ENCODE peak calls at places on chromosomes 7 and 10, in five cellular contexts. P is prostate gland, R is fibroblast of lung, F is HL-60, J is cardiac fibroblast. Q is an unnamed sample.

GRCh38 chr7:93972029-93972725 is 32.0 kb downstream of the BET1 start:
- DNase-seq in P (no peak), R (no peak), F (no peak), J (no peak), Q (no peak)

GRCh38 chr10:26721561-26721960 is 24.1 kb downstream of the PDSS1 start:
- DNase-seq in P (no peak), R (no peak), F (no peak), J (no peak), Q (no peak)

GRCh38 chr10:29379208-29379607 is 90.3 kb downstream of the LYZL1 start:
- DNase-seq in P (no peak), R (no peak), F (no peak), J (no peak), Q (no peak)

GRCh38 chr10:96556003-96556402 is 30.8 kb downstream of the TM9SF3 start:
- DNase-seq in P (no peak), R (peak; percentile 7), F (no peak), J (peak; percentile 20), Q (peak; percentile 34)

GRCh38 chr10:131211965-131212619 is 99.4 kb downstream of the TCERG1L start:
- DNase-seq in P (no peak), R (no peak), F (no peak), J (no peak), Q (no peak)

GRCh38 chr7:159099711-159100231 is 44.9 kb downstream of the VIPR2 start:
- DNase-seq in P (no peak), R (no peak), F (no peak), J (no peak), Q (no peak)

GRCh38 chr7:98568891-98569290 is 48.2 kb upstream of the NPTX2 start:
- DNase-seq in P (no peak), R (no peak), F (no peak), J (peak; percentile 25), Q (no peak)

GRCh38 chr7:140904081-140904480 is 20.6 kb downstream of the BRAF start:
- DNase-seq in P (no peak), R (no peak), F (peak; percentile 33), J (no peak), Q (no peak)

GRCh38 chr7:32163911-32164310 is 93.7 kb upstream of the PDE1C start:
- DNase-seq in P (no peak), R (peak; percentile 77), F (no peak), J (peak; percentile 23), Q (no peak)

GRCh38 chr7:131501422-131501821 is 55.0 kb downstream of the PODXL start:
- DNase-seq in P (no peak), R (peak; percentile 86), F (no peak), J (peak; percentile 48), Q (no peak)

GRCh38 chr10:7264313-7264741 is 146.5 kb downstream of the SFMBT2 start:
- DNase-seq in P (no peak), R (peak; percentile 69), F (no peak), J (peak; percentile 41), Q (no peak)

GRCh38 chr10:112532053-112532658 is 85.1 kb downstream of the VTI1A start:
- DNase-seq in P (no peak), R (no peak), F (no peak), J (no peak), Q (no peak)

GRCh38 chr10:21292763-21293517 is 232.5 kb downstream of the SKIDA1 start:
- DNase-seq in P (peak; percentile 67), R (peak; percentile 99), F (no peak), J (peak; percentile 98), Q (peak; percentile 85)

GRCh38 chr7:67738958-67739357 is 742.3 kb downstream of the TYW1 start:
- DNase-seq in P (peak; percentile 66), R (peak; percentile 9), F (no peak), J (peak; percentile 94), Q (peak; percentile 2)

GRCh38 chr10:77936697-77937567 is 10.4 kb upstream of the DLG5 start:
- DNase-seq in P (no peak), R (no peak), F (peak; percentile 9), J (no peak), Q (no peak)

GRCh38 chr7:76403780-76404494 is 5.6 kb downstream of the SSC4D start:
- DNase-seq in P (no peak), R (no peak), F (peak; percentile 83), J (no peak), Q (no peak)

GRCh38 chr7:129864042-129864441 is 88.7 kb downstream of the UBE2H start:
- DNase-seq in P (peak; percentile 78), R (peak; percentile 81), F (no peak), J (peak; percentile 94), Q (peak; percentile 60)

GRCh38 chr10:123848564-123849457 is 42.8 kb downstream of the CPXM2 start:
- DNase-seq in P (no peak), R (no peak), F (no peak), J (no peak), Q (no peak)

GRCh38 chr10:91684841-91685240 is 52.0 kb upstream of the PPP1R3C start:
- DNase-seq in P (no peak), R (no peak), F (no peak), J (no peak), Q (no peak)

GRCh38 chr10:46289209-46289810 is 2.5 kb downstream of the ANTXRL start:
- DNase-seq in P (no peak), R (no peak), F (no peak), J (no peak), Q (no peak)

GRCh38 chr7:116330961-116331360 is 120.6 kb downstream of the TES start:
- DNase-seq in P (no peak), R (peak; percentile 89), F (no peak), J (peak; percentile 79), Q (no peak)

GRCh38 chr7:147478751-147479150 is 1111.8 kb upstream of the C7orf33 start:
- DNase-seq in P (no peak), R (no peak), F (no peak), J (no peak), Q (no peak)

GRCh38 chr10:86687750-86688149 is 19.4 kb downstream of the LDB3 start:
- DNase-seq in P (no peak), R (peak; percentile 87), F (no peak), J (peak; percentile 77), Q (no peak)

GRCh38 chr10:132111871-132112341 is 46.2 kb downstream of the JAKMIP3 start:
- DNase-seq in P (no peak), R (no peak), F (no peak), J (no peak), Q (no peak)

GRCh38 chr7:18004372-18004771 is 23.3 kb downstream of the PRPS1L1 start:
- DNase-seq in P (no peak), R (peak; percentile 25), F (no peak), J (no peak), Q (no peak)

GRCh38 chr10:26173837-26174236 is 42.7 kb upstream of the GAD2 start:
- DNase-seq in P (no peak), R (no peak), F (no peak), J (no peak), Q (no peak)

GRCh38 chr10:59805043-59805442 is 51.8 kb upstream of the MRLN start:
- DNase-seq in P (peak; percentile 17), R (no peak), F (peak; percentile 32), J (peak; percentile 13), Q (peak; percentile 81)

GRCh38 chr7:104024632-104025031 is 35.2 kb upstream of the RELN start:
- DNase-seq in P (no peak), R (no peak), F (no peak), J (no peak), Q (no peak)

GRCh38 chr10:62384057-62384446 is 9.9 kb downstream of the ZNF365 start:
- DNase-seq in P (no peak), R (peak; percentile 98), F (no peak), J (peak; percentile 15), Q (no peak)

GRCh38 chr10:132225073-132225848 is 38.5 kb downstream of the DPYSL4 start:
- DNase-seq in P (no peak), R (no peak), F (no peak), J (no peak), Q (no peak)

DNA sequence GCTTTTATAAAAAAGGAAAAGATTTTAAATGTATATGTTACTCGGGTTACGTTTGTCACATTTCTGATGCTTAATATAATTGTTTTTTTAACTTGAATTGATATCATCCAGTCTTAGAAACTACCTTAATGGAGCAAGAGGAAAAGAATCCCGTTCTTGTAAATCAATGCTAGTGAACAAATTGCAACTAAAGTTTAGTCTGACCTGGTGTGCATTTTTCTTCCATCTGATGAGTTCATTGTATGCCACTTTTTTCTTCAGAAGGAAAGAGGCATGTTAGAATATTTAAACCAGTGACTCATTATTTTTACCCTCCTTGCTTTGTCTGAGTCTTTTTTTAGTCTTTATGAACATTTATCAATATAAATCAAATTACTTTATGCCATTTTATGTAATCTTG is 34.7 kb downstream of the NET1 start:
- DNase-seq in P (no peak), R (peak; percentile 57), F (no peak), J (no peak), Q (no peak)
- H3K4me3 ChIP-seq in P (peak overlapping the region; percentile 49), R (peak overlapping the region; percentile 68), F (no peak overlapping the region), J (peak overlapping the region; percentile 54), Q (peak overlapping the region; percentile 40)

GRCh38 chr7:152543801-152544200 is 108.0 kb upstream of the KMT2C start:
- DNase-seq in P (no peak), R (no peak), F (no peak), J (no peak), Q (no peak)

GRCh38 chr7:152544971-152545619 is 109.3 kb upstream of the KMT2C start:
- DNase-seq in P (no peak), R (no peak), F (no peak), J (no peak), Q (no peak)

GRCh38 chr7:152541892-152542291 is 106.1 kb upstream of the KMT2C start:
- DNase-seq in P (no peak), R (no peak), F (no peak), J (no peak), Q (no peak)

GRCh38 chr7:152544481-152544927 is 108.7 kb upstream of the KMT2C start:
- DNase-seq in P (no peak), R (no peak), F (no peak), J (no peak), Q (no peak)
- H3K4me3 ChIP-seq in P (no peak overlapping the region), R (no peak overlapping the region), F (no peak overlapping the region), J (no peak overlapping the region), Q (no peak overlapping the region)

GRCh38 chr10:67676208-67676825 is 19.7 kb downstream of the CTNNA3 start:
- DNase-seq in P (no peak), R (no peak), F (no peak), J (no peak), Q (no peak)
- H3K4me3 ChIP-seq in P (no peak overlapping the region), R (no peak overlapping the region), F (no peak overlapping the region), J (no peak overlapping the region), Q (no peak overlapping the region)

GRCh38 chr7:33809218-33809617 is 96.1 kb upstream of the BMPER start:
- DNase-seq in P (no peak), R (no peak), F (no peak), J (peak; percentile 70), Q (no peak)

GRCh38 chr7:33813331-33813730 is 92.0 kb upstream of the BMPER start:
- DNase-seq in P (no peak), R (peak; percentile 82), F (no peak), J (peak; percentile 62), Q (no peak)

GRCh38 chr7:33816106-33816505 is 89.2 kb upstream of the BMPER start:
- DNase-seq in P (no peak), R (no peak), F (no peak), J (no peak), Q (no peak)

GRCh38 chr7:33814958-33815735 is 90.2 kb upstream of the BMPER start:
- DNase-seq in P (no peak), R (no peak), F (no peak), J (no peak), Q (no peak)

DNA sequence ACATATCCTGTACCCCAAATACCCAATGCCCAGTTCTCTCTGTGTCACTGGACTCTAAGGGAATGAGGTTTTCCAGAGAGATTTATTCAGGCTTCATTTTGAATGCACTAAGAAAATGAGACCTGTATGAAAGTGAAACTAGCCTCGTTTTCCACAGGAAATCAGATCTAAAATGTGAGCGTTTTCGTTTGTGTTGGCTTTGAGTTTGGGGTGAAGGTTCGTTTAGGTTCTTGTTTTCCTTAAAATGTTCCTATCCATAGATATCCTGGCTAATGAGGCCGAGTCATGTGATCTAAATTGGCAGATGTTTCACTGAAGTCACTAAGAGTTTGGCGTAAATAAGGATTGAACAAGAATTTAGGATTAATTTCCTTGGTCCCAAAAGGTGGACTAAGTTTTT is 90.9 kb upstream of the BMPER start:
- DNase-seq in P (no peak), R (no peak), F (no peak), J (peak; percentile 69), Q (no peak)
- H3K4me3 ChIP-seq in P (no peak overlapping the region), R (peak overlapping the region; percentile 30), F (no peak overlapping the region), J (no peak overlapping the region), Q (no peak overlapping the region)